ENCODE peak calls at places on chromosomes 4 and X, in five cellular contexts. U is NT2/D1, N is PC-3, Z is mesendoderm, A is mammary epithelial cell. J is an unnamed sample.

GRCh38 chrX:109440475-109440874 is 41.4 kb downstream of the GUCY2F start:
- DNase-seq in U (no peak), Z (no peak), A (no peak), N (no peak), J (no peak)

GRCh38 chrX:150880808-150881165 is 17.7 kb downstream of the CD99L2 start:
- DNase-seq in U (no peak), N (no peak), Z (no peak), A (no peak), J (no peak)

GRCh38 chr4:142278663-142279062 is 567.4 kb downstream of the INPP4B start:
- DNase-seq in U (no peak), A (peak; percentile 32), Z (no peak), N (peak; percentile 54), J (no peak)

GRCh38 chrX:23503835-23504539 is 163.3 kb upstream of the PRDX4 start:
- DNase-seq in U (no peak), N (peak; percentile 96), Z (peak; percentile 82), A (peak; percentile 90), J (peak; percentile 84)

GRCh38 chr4:89511776-89512175 is 204.2 kb upstream of the GPRIN3 start:
- DNase-seq in U (no peak), Z (peak; percentile 58), N (no peak), A (no peak), J (peak; percentile 81)

GRCh38 chr4:44760142-44760898 is 34.0 kb upstream of the GNPDA2 start:
- DNase-seq in N (peak; percentile 46), U (no peak), A (peak; percentile 12), Z (peak; percentile 22), J (no peak)

GRCh38 chr4:94976371-94977011 is 218.7 kb downstream of the BMPR1B start:
- DNase-seq in Z (no peak), A (peak; percentile 56), U (no peak), N (peak; percentile 78), J (no peak)

GRCh38 chr4:126267689-126268088 is 952.9 kb downstream of the FAT4 start:
- DNase-seq in Z (no peak), A (peak; percentile 5), N (no peak), U (no peak), J (no peak)

GRCh38 chr4:7161721-7162214 is 30.6 kb upstream of the SORCS2 start:
- DNase-seq in N (no peak), U (no peak), A (no peak), Z (no peak), J (peak; percentile 29)

GRCh38 chr4:183201331-183201730 is 102.3 kb downstream of the WWC2 start:
- DNase-seq in U (no peak), N (peak; percentile 88), A (peak; percentile 82), Z (no peak), J (no peak)

GRCh38 chr4:95701500-95701899 is 138.4 kb upstream of the PDHA2 start:
- DNase-seq in Z (peak; percentile 22), N (peak; percentile 46), A (peak; percentile 40), U (peak; percentile 30), J (no peak)

GRCh38 chr4:171851295-171851694 is 38.1 kb downstream of the GALNTL6 start:
- DNase-seq in Z (no peak), N (no peak), A (no peak), U (no peak), J (no peak)

GRCh38 chr4:137468836-137469235 is 63.5 kb downstream of the PCDH18 start:
- DNase-seq in U (no peak), Z (no peak), N (no peak), A (no peak), J (no peak)

GRCh38 chr4:123305746-123306145 is 90.8 kb upstream of the SPRY1 start:
- DNase-seq in A (no peak), Z (no peak), U (no peak), N (no peak), J (no peak)

DNA sequence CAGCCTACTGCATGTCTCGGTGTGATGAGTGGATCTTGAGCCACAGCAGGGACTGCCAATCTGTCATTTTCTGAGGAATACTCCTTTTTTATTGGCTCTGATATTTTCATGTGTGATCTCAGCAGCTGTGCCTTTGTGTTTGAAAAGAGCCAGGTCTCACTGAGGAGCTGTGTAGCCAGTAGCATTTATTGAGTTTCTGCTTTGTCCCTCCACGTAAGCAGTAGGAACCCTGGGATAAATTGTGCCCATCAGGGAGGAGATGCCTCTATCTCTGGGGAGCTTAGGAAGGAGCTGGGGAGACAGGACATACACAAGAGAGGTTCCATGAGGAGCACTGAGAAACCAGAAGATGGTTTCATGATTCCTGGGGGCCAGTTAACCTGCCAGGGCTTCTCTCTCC is 18.8 kb upstream of the TRIM2 start:
- DNase-seq in A (no peak), N (no peak), U (no peak), Z (no peak), J (no peak)
- H3K9ac ChIP-seq in A (no peak overlapping the region), N (no peak overlapping the region), U (no peak overlapping the region), Z (no peak overlapping the region), J (no peak overlapping the region)

GRCh38 chrX:129931411-129932136 is 25.6 kb downstream of the UTP14A start:
- DNase-seq in Z (peak; percentile 96), U (peak; percentile 72), A (peak; percentile 61), N (peak; percentile 83), J (peak; percentile 94)

GRCh38 chrX:129933700-129934099 is 27.7 kb downstream of the UTP14A start:
- DNase-seq in N (no peak), Z (no peak), A (no peak), U (no peak), J (no peak)

GRCh38 chrX:129932137-129932791 is 26.3 kb downstream of the UTP14A start:
- DNase-seq in N (peak; percentile 79), Z (peak; percentile 94), A (peak; percentile 46), U (no peak), J (peak; percentile 90)

GRCh38 chrX:129932792-129933321 is 26.9 kb downstream of the UTP14A start:
- DNase-seq in Z (no peak), A (no peak), U (no peak), N (peak; percentile 7), J (peak; percentile 68)

GRCh38 chrX:129930941-129931410 is 25.0 kb downstream of the UTP14A start:
- DNase-seq in N (peak; percentile 11), A (no peak), Z (no peak), U (no peak), J (no peak)
- H3K9ac ChIP-seq in N (peak overlapping the region; percentile 72), A (no peak overlapping the region), Z (peak overlapping the region; percentile 72), U (peak overlapping the region; percentile 21), J (peak overlapping the region; percentile 47)

GRCh38 chrX:30301203-30301602 is 8.0 kb downstream of the NR0B1 start:
- DNase-seq in N (no peak), U (no peak), A (no peak), Z (no peak), J (no peak)
- H3K9ac ChIP-seq in N (no peak overlapping the region), U (no peak overlapping the region), A (no peak overlapping the region), Z (no peak overlapping the region), J (no peak overlapping the region)

GRCh38 chr4:168536448-168536847 is 39.6 kb downstream of the PALLD start:
- DNase-seq in A (no peak), Z (peak; percentile 67), N (no peak), U (no peak), J (peak; percentile 64)
- H3K9ac ChIP-seq in A (no peak overlapping the region), Z (no peak overlapping the region), N (no peak overlapping the region), U (no peak overlapping the region), J (no peak overlapping the region)

GRCh38 chr4:105634402-105634801 is 74.1 kb downstream of the INTS12 start:
- DNase-seq in Z (no peak), U (no peak), N (no peak), A (no peak), J (no peak)

GRCh38 chr4:105630670-105631655 is 77.5 kb downstream of the INTS12 start:
- DNase-seq in A (peak; percentile 74), U (no peak), Z (no peak), N (no peak), J (no peak)

GRCh38 chr4:105633241-105633640 is 75.2 kb downstream of the INTS12 start:
- DNase-seq in Z (no peak), N (peak; percentile 92), A (peak; percentile 79), U (no peak), J (no peak)

GRCh38 chr4:105631818-105632400 is 76.6 kb downstream of the INTS12 start:
- DNase-seq in A (no peak), U (no peak), N (peak; percentile 66), Z (no peak), J (no peak)

DNA sequence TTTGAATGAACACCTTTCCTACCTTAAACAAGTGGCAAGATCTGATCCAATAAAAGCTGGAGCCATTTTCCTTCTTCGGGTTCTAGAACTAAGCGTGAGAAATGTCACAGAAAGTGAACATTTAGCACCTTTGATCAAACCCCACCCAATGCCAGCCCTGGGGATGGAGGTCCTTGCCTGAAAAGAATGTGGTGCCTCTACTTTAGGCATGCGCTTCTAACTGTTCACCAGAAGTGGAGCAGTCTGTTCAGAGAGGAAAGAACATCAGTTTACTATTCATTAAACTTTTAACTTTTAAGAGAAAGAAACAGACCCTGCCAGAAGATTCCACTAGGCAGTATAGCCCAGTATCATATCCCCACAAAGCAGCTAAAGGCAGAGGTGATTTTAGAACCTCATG is 75.9 kb downstream of the INTS12 start:
- DNase-seq in N (no peak), Z (peak; percentile 15), U (no peak), A (no peak), J (peak; percentile 51)
- H3K9ac ChIP-seq in N (peak overlapping the region; percentile 55), Z (no peak overlapping the region), U (no peak overlapping the region), A (peak overlapping the region; percentile 16), J (no peak overlapping the region)

GRCh38 chrX:73577368-73577767 is 14.4 kb downstream of the CHIC1 start:
- DNase-seq in A (peak; percentile 82), U (no peak), N (peak; percentile 78), Z (peak; percentile 39), J (no peak)
- H3K9ac ChIP-seq in A (no peak overlapping the region), U (no peak overlapping the region), N (peak overlapping the region; percentile 40), Z (no peak overlapping the region), J (no peak overlapping the region)

DNA sequence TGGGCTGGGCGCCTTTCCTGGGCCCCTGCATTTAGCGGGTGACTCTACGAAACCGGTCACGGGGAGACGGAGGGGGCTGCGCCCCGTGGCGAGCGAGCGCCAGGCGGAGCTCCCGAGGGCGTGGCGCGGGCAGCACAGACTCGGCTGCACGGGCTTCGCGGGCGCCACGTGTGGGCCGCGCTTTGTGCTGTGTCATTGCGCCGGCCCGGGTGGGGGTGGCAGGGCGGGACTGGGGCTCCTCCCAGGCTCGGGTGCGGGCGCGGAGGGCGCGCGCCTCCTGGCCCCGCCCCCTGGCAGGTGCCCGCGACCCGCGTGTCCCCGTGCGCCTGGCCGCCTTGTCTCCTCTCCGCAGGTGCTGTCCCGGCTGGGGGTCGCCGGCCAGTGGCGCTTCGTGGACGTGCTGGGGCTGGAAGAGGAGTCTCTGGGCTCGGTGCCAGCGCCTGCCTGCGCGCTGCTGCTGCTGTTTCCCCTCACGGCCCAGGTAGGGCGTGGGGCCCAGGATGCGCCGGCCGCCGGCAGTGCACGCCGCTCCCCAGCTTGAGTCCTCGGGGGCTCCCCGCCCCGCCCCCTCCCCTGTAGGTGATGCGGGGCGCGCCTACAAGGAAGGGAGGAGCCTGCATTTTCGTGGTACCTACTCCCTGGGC is 651 bp downstream of the UCHL1 start:
- DNase-seq in U (no peak), N (no peak), Z (peak; percentile 66), A (no peak), J (peak; percentile 76)
- H3K9ac ChIP-seq in U (peak overlapping the region; percentile 86), N (no peak overlapping the region), Z (peak overlapping the region; percentile 85), A (no peak overlapping the region), J (peak overlapping the region; percentile 76)

GRCh38 chrX:18424482-18425198 is 768 bp upstream of the CDKL5 start:
- DNase-seq in Z (peak; percentile 52), N (peak; percentile 39), U (no peak), A (peak; percentile 20), J (no peak)
- H3K9ac ChIP-seq in Z (peak overlapping the region; percentile 71), N (peak overlapping the region; percentile 35), U (peak overlapping the region; percentile 83), A (no peak overlapping the region), J (peak overlapping the region; percentile 30)

J was measured in endodermal cell.